ENCODE peak calls at places on chromosome 3, in eight cellular contexts. One of them, this sample, is unnamed.

GRCh38 chr3:150147776-150148175 is 177.1 kb upstream of the PFN2 start:
- DNase-seq in activated CD4-positive, alpha-beta T cell treated with anti-CD3 and anti-CD28 coated beads, Interleukin-2, amount 50 U/mL, for 4 hours: no peak
- DNase-seq in GM23248: peak
- DNase-seq in stimulated activated CD4-positive, alpha-beta T cell treated with anti-CD3 and anti-CD28 coated beads, Interleukin-1b, Interleukin-23, amount 100 ng/mL, for 48 hours: no peak
- DNase-seq in HTR-8/SVneo: peak
- DNase-seq in dorsolateral prefrontal cortex: no peak
- DNase-seq in tibial artery: no peak
- DNase-seq in AG20443: no peak
- DNase-seq in this sample: no peak

GRCh38 chr3:10599444-10599843 is 94.1 kb upstream of the ATP2B2 start:
- DNase-seq in activated CD4-positive, alpha-beta T cell treated with anti-CD3 and anti-CD28 coated beads, Interleukin-2, amount 50 U/mL, for 4 hours: no peak
- DNase-seq in GM23248: no peak
- DNase-seq in stimulated activated CD4-positive, alpha-beta T cell treated with anti-CD3 and anti-CD28 coated beads, Interleukin-1b, Interleukin-23, amount 100 ng/mL, for 48 hours: no peak
- DNase-seq in HTR-8/SVneo: no peak
- DNase-seq in dorsolateral prefrontal cortex: no peak
- DNase-seq in tibial artery: no peak
- DNase-seq in AG20443: no peak
- DNase-seq in this sample: no peak

GRCh38 chr3:104711435-104711834 is 655.3 kb upstream of the ALCAM start:
- DNase-seq in activated CD4-positive, alpha-beta T cell treated with anti-CD3 and anti-CD28 coated beads, Interleukin-2, amount 50 U/mL, for 4 hours: no peak
- DNase-seq in GM23248: no peak
- DNase-seq in stimulated activated CD4-positive, alpha-beta T cell treated with anti-CD3 and anti-CD28 coated beads, Interleukin-1b, Interleukin-23, amount 100 ng/mL, for 48 hours: no peak
- DNase-seq in HTR-8/SVneo: no peak
- DNase-seq in dorsolateral prefrontal cortex: no peak
- DNase-seq in tibial artery: no peak
- DNase-seq in AG20443: no peak
- DNase-seq in this sample: no peak

GRCh38 chr3:179163503-179163902 is 15.3 kb downstream of the PIK3CA start:
- DNase-seq in activated CD4-positive, alpha-beta T cell treated with anti-CD3 and anti-CD28 coated beads, Interleukin-2, amount 50 U/mL, for 4 hours: no peak
- DNase-seq in GM23248: no peak
- DNase-seq in stimulated activated CD4-positive, alpha-beta T cell treated with anti-CD3 and anti-CD28 coated beads, Interleukin-1b, Interleukin-23, amount 100 ng/mL, for 48 hours: no peak
- DNase-seq in HTR-8/SVneo: no peak
- DNase-seq in dorsolateral prefrontal cortex: no peak
- DNase-seq in tibial artery: no peak
- DNase-seq in AG20443: no peak
- DNase-seq in this sample: no peak

GRCh38 chr3:165210132-165210531 is 13.9 kb upstream of the SLITRK3 start:
- DNase-seq in activated CD4-positive, alpha-beta T cell treated with anti-CD3 and anti-CD28 coated beads, Interleukin-2, amount 50 U/mL, for 4 hours: no peak
- DNase-seq in GM23248: peak
- DNase-seq in stimulated activated CD4-positive, alpha-beta T cell treated with anti-CD3 and anti-CD28 coated beads, Interleukin-1b, Interleukin-23, amount 100 ng/mL, for 48 hours: no peak
- DNase-seq in HTR-8/SVneo: no peak
- DNase-seq in dorsolateral prefrontal cortex: no peak
- DNase-seq in tibial artery: no peak
- DNase-seq in AG20443: no peak
- DNase-seq in this sample: no peak

GRCh38 chr3:128858167-128858566 is 21.3 kb upstream of the ACAD9 start:
- DNase-seq in activated CD4-positive, alpha-beta T cell treated with anti-CD3 and anti-CD28 coated beads, Interleukin-2, amount 50 U/mL, for 4 hours: no peak
- DNase-seq in GM23248: no peak
- DNase-seq in stimulated activated CD4-positive, alpha-beta T cell treated with anti-CD3 and anti-CD28 coated beads, Interleukin-1b, Interleukin-23, amount 100 ng/mL, for 48 hours: no peak
- DNase-seq in HTR-8/SVneo: no peak
- DNase-seq in dorsolateral prefrontal cortex: no peak
- DNase-seq in tibial artery: no peak
- DNase-seq in AG20443: no peak
- DNase-seq in this sample: no peak

GRCh38 chr3:8604988-8605387 is 39.6 kb downstream of the SSUH2 start:
- DNase-seq in activated CD4-positive, alpha-beta T cell treated with anti-CD3 and anti-CD28 coated beads, Interleukin-2, amount 50 U/mL, for 4 hours: no peak
- DNase-seq in GM23248: no peak
- DNase-seq in stimulated activated CD4-positive, alpha-beta T cell treated with anti-CD3 and anti-CD28 coated beads, Interleukin-1b, Interleukin-23, amount 100 ng/mL, for 48 hours: no peak
- DNase-seq in HTR-8/SVneo: no peak
- DNase-seq in dorsolateral prefrontal cortex: no peak
- DNase-seq in tibial artery: no peak
- DNase-seq in AG20443: no peak
- DNase-seq in this sample: no peak

GRCh38 chr3:94159062-94159726 is 96.3 kb downstream of the NSUN3 start:
- DNase-seq in activated CD4-positive, alpha-beta T cell treated with anti-CD3 and anti-CD28 coated beads, Interleukin-2, amount 50 U/mL, for 4 hours: no peak
- DNase-seq in GM23248: peak
- DNase-seq in stimulated activated CD4-positive, alpha-beta T cell treated with anti-CD3 and anti-CD28 coated beads, Interleukin-1b, Interleukin-23, amount 100 ng/mL, for 48 hours: no peak
- DNase-seq in HTR-8/SVneo: no peak
- DNase-seq in dorsolateral prefrontal cortex: no peak
- DNase-seq in tibial artery: no peak
- DNase-seq in AG20443: peak
- DNase-seq in this sample: no peak

GRCh38 chr3:152718810-152719209 is 116.1 kb upstream of the P2RY1 start:
- DNase-seq in activated CD4-positive, alpha-beta T cell treated with anti-CD3 and anti-CD28 coated beads, Interleukin-2, amount 50 U/mL, for 4 hours: no peak
- DNase-seq in GM23248: peak
- DNase-seq in stimulated activated CD4-positive, alpha-beta T cell treated with anti-CD3 and anti-CD28 coated beads, Interleukin-1b, Interleukin-23, amount 100 ng/mL, for 48 hours: no peak
- DNase-seq in HTR-8/SVneo: no peak
- DNase-seq in dorsolateral prefrontal cortex: no peak
- DNase-seq in tibial artery: no peak
- DNase-seq in AG20443: no peak
- DNase-seq in this sample: no peak

GRCh38 chr3:161957467-161957866 is 460.9 kb downstream of the OTOL1 start:
- DNase-seq in activated CD4-positive, alpha-beta T cell treated with anti-CD3 and anti-CD28 coated beads, Interleukin-2, amount 50 U/mL, for 4 hours: no peak
- DNase-seq in GM23248: peak
- DNase-seq in stimulated activated CD4-positive, alpha-beta T cell treated with anti-CD3 and anti-CD28 coated beads, Interleukin-1b, Interleukin-23, amount 100 ng/mL, for 48 hours: no peak
- DNase-seq in HTR-8/SVneo: peak
- DNase-seq in dorsolateral prefrontal cortex: no peak
- DNase-seq in tibial artery: no peak
- DNase-seq in AG20443: peak
- DNase-seq in this sample: no peak

GRCh38 chr3:188262913-188263683 is 109.1 kb downstream of the LPP start:
- DNase-seq in activated CD4-positive, alpha-beta T cell treated with anti-CD3 and anti-CD28 coated beads, Interleukin-2, amount 50 U/mL, for 4 hours: no peak
- DNase-seq in GM23248: peak
- DNase-seq in stimulated activated CD4-positive, alpha-beta T cell treated with anti-CD3 and anti-CD28 coated beads, Interleukin-1b, Interleukin-23, amount 100 ng/mL, for 48 hours: no peak
- DNase-seq in HTR-8/SVneo: peak
- DNase-seq in dorsolateral prefrontal cortex: peak
- DNase-seq in tibial artery: peak
- DNase-seq in AG20443: peak
- DNase-seq in this sample: no peak

GRCh38 chr3:169085827-169086226 is 577.7 kb downstream of the MECOM start:
- DNase-seq in activated CD4-positive, alpha-beta T cell treated with anti-CD3 and anti-CD28 coated beads, Interleukin-2, amount 50 U/mL, for 4 hours: no peak
- DNase-seq in GM23248: peak
- DNase-seq in stimulated activated CD4-positive, alpha-beta T cell treated with anti-CD3 and anti-CD28 coated beads, Interleukin-1b, Interleukin-23, amount 100 ng/mL, for 48 hours: no peak
- DNase-seq in HTR-8/SVneo: peak
- DNase-seq in dorsolateral prefrontal cortex: no peak
- DNase-seq in tibial artery: no peak
- DNase-seq in AG20443: peak
- DNase-seq in this sample: no peak

GRCh38 chr3:160929595-160929994 is 173.6 kb downstream of the PPM1L start:
- DNase-seq in activated CD4-positive, alpha-beta T cell treated with anti-CD3 and anti-CD28 coated beads, Interleukin-2, amount 50 U/mL, for 4 hours: no peak
- DNase-seq in GM23248: peak
- DNase-seq in stimulated activated CD4-positive, alpha-beta T cell treated with anti-CD3 and anti-CD28 coated beads, Interleukin-1b, Interleukin-23, amount 100 ng/mL, for 48 hours: no peak
- DNase-seq in HTR-8/SVneo: no peak
- DNase-seq in dorsolateral prefrontal cortex: no peak
- DNase-seq in tibial artery: peak
- DNase-seq in AG20443: peak
- DNase-seq in this sample: peak

GRCh38 chr3:94099311-94099710 is 36.5 kb downstream of the NSUN3 start:
- DNase-seq in activated CD4-positive, alpha-beta T cell treated with anti-CD3 and anti-CD28 coated beads, Interleukin-2, amount 50 U/mL, for 4 hours: no peak
- DNase-seq in GM23248: no peak
- DNase-seq in stimulated activated CD4-positive, alpha-beta T cell treated with anti-CD3 and anti-CD28 coated beads, Interleukin-1b, Interleukin-23, amount 100 ng/mL, for 48 hours: no peak
- DNase-seq in HTR-8/SVneo: no peak
- DNase-seq in dorsolateral prefrontal cortex: no peak
- DNase-seq in tibial artery: no peak
- DNase-seq in AG20443: no peak
- DNase-seq in this sample: no peak

GRCh38 chr3:195021674-195022073 is 249.3 kb downstream of the XXYLT1 start:
- DNase-seq in activated CD4-positive, alpha-beta T cell treated with anti-CD3 and anti-CD28 coated beads, Interleukin-2, amount 50 U/mL, for 4 hours: no peak
- DNase-seq in GM23248: no peak
- DNase-seq in stimulated activated CD4-positive, alpha-beta T cell treated with anti-CD3 and anti-CD28 coated beads, Interleukin-1b, Interleukin-23, amount 100 ng/mL, for 48 hours: no peak
- DNase-seq in HTR-8/SVneo: no peak
- DNase-seq in dorsolateral prefrontal cortex: no peak
- DNase-seq in tibial artery: peak
- DNase-seq in AG20443: no peak
- DNase-seq in this sample: no peak

GRCh38 chr3:189977174-189977573 is 143.5 kb downstream of the P3H2 start:
- DNase-seq in activated CD4-positive, alpha-beta T cell treated with anti-CD3 and anti-CD28 coated beads, Interleukin-2, amount 50 U/mL, for 4 hours: no peak
- DNase-seq in GM23248: no peak
- DNase-seq in stimulated activated CD4-positive, alpha-beta T cell treated with anti-CD3 and anti-CD28 coated beads, Interleukin-1b, Interleukin-23, amount 100 ng/mL, for 48 hours: no peak
- DNase-seq in HTR-8/SVneo: no peak
- DNase-seq in dorsolateral prefrontal cortex: no peak
- DNase-seq in tibial artery: no peak
- DNase-seq in AG20443: no peak
- DNase-seq in this sample: no peak

GRCh38 chr3:129482721-129483120 is 42.7 kb downstream of the IFT122 start:
- DNase-seq in activated CD4-positive, alpha-beta T cell treated with anti-CD3 and anti-CD28 coated beads, Interleukin-2, amount 50 U/mL, for 4 hours: no peak
- DNase-seq in GM23248: no peak
- DNase-seq in stimulated activated CD4-positive, alpha-beta T cell treated with anti-CD3 and anti-CD28 coated beads, Interleukin-1b, Interleukin-23, amount 100 ng/mL, for 48 hours: no peak
- DNase-seq in HTR-8/SVneo: no peak
- DNase-seq in dorsolateral prefrontal cortex: no peak
- DNase-seq in tibial artery: no peak
- DNase-seq in AG20443: no peak
- DNase-seq in this sample: no peak

GRCh38 chr3:102037209-102037608 is 187.9 kb downstream of the NFKBIZ start:
- DNase-seq in activated CD4-positive, alpha-beta T cell treated with anti-CD3 and anti-CD28 coated beads, Interleukin-2, amount 50 U/mL, for 4 hours: no peak
- DNase-seq in GM23248: no peak
- DNase-seq in stimulated activated CD4-positive, alpha-beta T cell treated with anti-CD3 and anti-CD28 coated beads, Interleukin-1b, Interleukin-23, amount 100 ng/mL, for 48 hours: no peak
- DNase-seq in HTR-8/SVneo: no peak
- DNase-seq in dorsolateral prefrontal cortex: no peak
- DNase-seq in tibial artery: no peak
- DNase-seq in AG20443: no peak
- DNase-seq in this sample: no peak

GRCh38 chr3:8835385-8835784 is 66.0 kb upstream of the OXTR start:
- DNase-seq in activated CD4-positive, alpha-beta T cell treated with anti-CD3 and anti-CD28 coated beads, Interleukin-2, amount 50 U/mL, for 4 hours: no peak
- DNase-seq in GM23248: no peak
- DNase-seq in stimulated activated CD4-positive, alpha-beta T cell treated with anti-CD3 and anti-CD28 coated beads, Interleukin-1b, Interleukin-23, amount 100 ng/mL, for 48 hours: no peak
- DNase-seq in HTR-8/SVneo: no peak
- DNase-seq in dorsolateral prefrontal cortex: no peak
- DNase-seq in tibial artery: no peak
- DNase-seq in AG20443: no peak
- DNase-seq in this sample: no peak

GRCh38 chr3:111539351-111540331 is 2.4 kb upstream of the CD96 start:
- DNase-seq in activated CD4-positive, alpha-beta T cell treated with anti-CD3 and anti-CD28 coated beads, Interleukin-2, amount 50 U/mL, for 4 hours: peak
- DNase-seq in GM23248: peak
- DNase-seq in stimulated activated CD4-positive, alpha-beta T cell treated with anti-CD3 and anti-CD28 coated beads, Interleukin-1b, Interleukin-23, amount 100 ng/mL, for 48 hours: peak
- DNase-seq in HTR-8/SVneo: peak
- DNase-seq in dorsolateral prefrontal cortex: peak
- DNase-seq in tibial artery: no peak
- DNase-seq in AG20443: peak
- DNase-seq in this sample: peak

GRCh38 chr3:115077501-115078250 is 69.4 kb downstream of the ZBTB20 start:
- DNase-seq in activated CD4-positive, alpha-beta T cell treated with anti-CD3 and anti-CD28 coated beads, Interleukin-2, amount 50 U/mL, for 4 hours: no peak
- DNase-seq in GM23248: no peak
- DNase-seq in stimulated activated CD4-positive, alpha-beta T cell treated with anti-CD3 and anti-CD28 coated beads, Interleukin-1b, Interleukin-23, amount 100 ng/mL, for 48 hours: no peak
- DNase-seq in HTR-8/SVneo: no peak
- DNase-seq in dorsolateral prefrontal cortex: no peak
- DNase-seq in tibial artery: no peak
- DNase-seq in AG20443: no peak
- DNase-seq in this sample: no peak

GRCh38 chr3:179895367-179895766 is 141.4 kb downstream of the PEX5L start:
- DNase-seq in activated CD4-positive, alpha-beta T cell treated with anti-CD3 and anti-CD28 coated beads, Interleukin-2, amount 50 U/mL, for 4 hours: no peak
- DNase-seq in GM23248: no peak
- DNase-seq in stimulated activated CD4-positive, alpha-beta T cell treated with anti-CD3 and anti-CD28 coated beads, Interleukin-1b, Interleukin-23, amount 100 ng/mL, for 48 hours: no peak
- DNase-seq in HTR-8/SVneo: no peak
- DNase-seq in dorsolateral prefrontal cortex: no peak
- DNase-seq in tibial artery: no peak
- DNase-seq in AG20443: no peak
- DNase-seq in this sample: no peak

GRCh38 chr3:53089511-53089910 is 40.7 kb downstream of the RFT1 start:
- DNase-seq in activated CD4-positive, alpha-beta T cell treated with anti-CD3 and anti-CD28 coated beads, Interleukin-2, amount 50 U/mL, for 4 hours: no peak
- DNase-seq in GM23248: no peak
- DNase-seq in stimulated activated CD4-positive, alpha-beta T cell treated with anti-CD3 and anti-CD28 coated beads, Interleukin-1b, Interleukin-23, amount 100 ng/mL, for 48 hours: no peak
- DNase-seq in HTR-8/SVneo: no peak
- DNase-seq in dorsolateral prefrontal cortex: no peak
- DNase-seq in tibial artery: no peak
- DNase-seq in AG20443: no peak
- DNase-seq in this sample: no peak

GRCh38 chr3:15676259-15676658 is 74.7 kb downstream of the BTD start:
- DNase-seq in activated CD4-positive, alpha-beta T cell treated with anti-CD3 and anti-CD28 coated beads, Interleukin-2, amount 50 U/mL, for 4 hours: no peak
- DNase-seq in GM23248: peak
- DNase-seq in stimulated activated CD4-positive, alpha-beta T cell treated with anti-CD3 and anti-CD28 coated beads, Interleukin-1b, Interleukin-23, amount 100 ng/mL, for 48 hours: no peak
- DNase-seq in HTR-8/SVneo: no peak
- DNase-seq in dorsolateral prefrontal cortex: no peak
- DNase-seq in tibial artery: no peak
- DNase-seq in AG20443: no peak
- DNase-seq in this sample: no peak

GRCh38 chr3:172152294-172152649 is 112.9 kb downstream of the FNDC3B start:
- DNase-seq in activated CD4-positive, alpha-beta T cell treated with anti-CD3 and anti-CD28 coated beads, Interleukin-2, amount 50 U/mL, for 4 hours: no peak
- DNase-seq in GM23248: no peak
- DNase-seq in stimulated activated CD4-positive, alpha-beta T cell treated with anti-CD3 and anti-CD28 coated beads, Interleukin-1b, Interleukin-23, amount 100 ng/mL, for 48 hours: no peak
- DNase-seq in HTR-8/SVneo: no peak
- DNase-seq in dorsolateral prefrontal cortex: no peak
- DNase-seq in tibial artery: no peak
- DNase-seq in AG20443: no peak
- DNase-seq in this sample: no peak

GRCh38 chr3:195542261-195542660 is 864 bp downstream of the PPP1R2 start:
- DNase-seq in activated CD4-positive, alpha-beta T cell treated with anti-CD3 and anti-CD28 coated beads, Interleukin-2, amount 50 U/mL, for 4 hours: no peak
- DNase-seq in GM23248: peak
- DNase-seq in stimulated activated CD4-positive, alpha-beta T cell treated with anti-CD3 and anti-CD28 coated beads, Interleukin-1b, Interleukin-23, amount 100 ng/mL, for 48 hours: no peak
- DNase-seq in HTR-8/SVneo: no peak
- DNase-seq in dorsolateral prefrontal cortex: no peak
- DNase-seq in tibial artery: no peak
- DNase-seq in AG20443: no peak
- DNase-seq in this sample: no peak

GRCh38 chr3:175338775-175339535 is 479.8 kb downstream of the NAALADL2 start:
- DNase-seq in activated CD4-positive, alpha-beta T cell treated with anti-CD3 and anti-CD28 coated beads, Interleukin-2, amount 50 U/mL, for 4 hours: no peak
- DNase-seq in GM23248: peak
- DNase-seq in stimulated activated CD4-positive, alpha-beta T cell treated with anti-CD3 and anti-CD28 coated beads, Interleukin-1b, Interleukin-23, amount 100 ng/mL, for 48 hours: no peak
- DNase-seq in HTR-8/SVneo: peak
- DNase-seq in dorsolateral prefrontal cortex: no peak
- DNase-seq in tibial artery: peak
- DNase-seq in AG20443: peak
- DNase-seq in this sample: no peak

GRCh38 chr3:152391671-152392070 is 122.9 kb downstream of the MBNL1 start:
- DNase-seq in activated CD4-positive, alpha-beta T cell treated with anti-CD3 and anti-CD28 coated beads, Interleukin-2, amount 50 U/mL, for 4 hours: no peak
- DNase-seq in GM23248: no peak
- DNase-seq in stimulated activated CD4-positive, alpha-beta T cell treated with anti-CD3 and anti-CD28 coated beads, Interleukin-1b, Interleukin-23, amount 100 ng/mL, for 48 hours: no peak
- DNase-seq in HTR-8/SVneo: no peak
- DNase-seq in dorsolateral prefrontal cortex: no peak
- DNase-seq in tibial artery: no peak
- DNase-seq in AG20443: no peak
- DNase-seq in this sample: no peak

GRCh38 chr3:40847571-40847992 is 322.8 kb downstream of the ZNF621 start:
- DNase-seq in activated CD4-positive, alpha-beta T cell treated with anti-CD3 and anti-CD28 coated beads, Interleukin-2, amount 50 U/mL, for 4 hours: no peak
- DNase-seq in GM23248: no peak
- DNase-seq in stimulated activated CD4-positive, alpha-beta T cell treated with anti-CD3 and anti-CD28 coated beads, Interleukin-1b, Interleukin-23, amount 100 ng/mL, for 48 hours: no peak
- DNase-seq in HTR-8/SVneo: no peak
- DNase-seq in dorsolateral prefrontal cortex: no peak
- DNase-seq in tibial artery: no peak
- DNase-seq in AG20443: peak
- DNase-seq in this sample: peak

GRCh38 chr3:186052096-186052495 is 56.8 kb downstream of the ETV5 start:
- DNase-seq in activated CD4-positive, alpha-beta T cell treated with anti-CD3 and anti-CD28 coated beads, Interleukin-2, amount 50 U/mL, for 4 hours: no peak
- DNase-seq in GM23248: no peak
- DNase-seq in stimulated activated CD4-positive, alpha-beta T cell treated with anti-CD3 and anti-CD28 coated beads, Interleukin-1b, Interleukin-23, amount 100 ng/mL, for 48 hours: no peak
- DNase-seq in HTR-8/SVneo: no peak
- DNase-seq in dorsolateral prefrontal cortex: no peak
- DNase-seq in tibial artery: no peak
- DNase-seq in AG20443: no peak
- DNase-seq in this sample: no peak

GRCh38 chr3:195441971-195442572 is 748 bp downstream of the ACAP2 start:
- DNase-seq in activated CD4-positive, alpha-beta T cell treated with anti-CD3 and anti-CD28 coated beads, Interleukin-2, amount 50 U/mL, for 4 hours: peak
- DNase-seq in GM23248: peak
- DNase-seq in stimulated activated CD4-positive, alpha-beta T cell treated with anti-CD3 and anti-CD28 coated beads, Interleukin-1b, Interleukin-23, amount 100 ng/mL, for 48 hours: peak
- DNase-seq in HTR-8/SVneo: peak
- DNase-seq in dorsolateral prefrontal cortex: no peak
- DNase-seq in tibial artery: peak
- DNase-seq in AG20443: peak
- DNase-seq in this sample: peak

GRCh38 chr3:11770477-11771381 is 76.0 kb downstream of the TAMM41 start:
- DNase-seq in activated CD4-positive, alpha-beta T cell treated with anti-CD3 and anti-CD28 coated beads, Interleukin-2, amount 50 U/mL, for 4 hours: peak
- DNase-seq in GM23248: peak
- DNase-seq in stimulated activated CD4-positive, alpha-beta T cell treated with anti-CD3 and anti-CD28 coated beads, Interleukin-1b, Interleukin-23, amount 100 ng/mL, for 48 hours: peak
- DNase-seq in HTR-8/SVneo: peak
- DNase-seq in dorsolateral prefrontal cortex: peak
- DNase-seq in tibial artery: no peak
- DNase-seq in AG20443: peak
- DNase-seq in this sample: peak

GRCh38 chr3:80238606-80239005 is 470.8 kb upstream of the ROBO1 start:
- DNase-seq in activated CD4-positive, alpha-beta T cell treated with anti-CD3 and anti-CD28 coated beads, Interleukin-2, amount 50 U/mL, for 4 hours: no peak
- DNase-seq in GM23248: no peak
- DNase-seq in stimulated activated CD4-positive, alpha-beta T cell treated with anti-CD3 and anti-CD28 coated beads, Interleukin-1b, Interleukin-23, amount 100 ng/mL, for 48 hours: no peak
- DNase-seq in HTR-8/SVneo: no peak
- DNase-seq in dorsolateral prefrontal cortex: no peak
- DNase-seq in tibial artery: no peak
- DNase-seq in AG20443: no peak
- DNase-seq in this sample: no peak

GRCh38 chr3:122921791-122922651 is 105.5 kb downstream of the SEMA5B start:
- DNase-seq in activated CD4-positive, alpha-beta T cell treated with anti-CD3 and anti-CD28 coated beads, Interleukin-2, amount 50 U/mL, for 4 hours: no peak
- DNase-seq in GM23248: peak
- DNase-seq in stimulated activated CD4-positive, alpha-beta T cell treated with anti-CD3 and anti-CD28 coated beads, Interleukin-1b, Interleukin-23, amount 100 ng/mL, for 48 hours: peak
- DNase-seq in HTR-8/SVneo: no peak
- DNase-seq in dorsolateral prefrontal cortex: no peak
- DNase-seq in tibial artery: peak
- DNase-seq in AG20443: no peak
- DNase-seq in this sample: peak